ENCODE peak calls at places on chromosomes 6 and 20, in five cellular contexts. D, S, Y, B and F are unnamed samples.

GRCh38 chr6:113458368-113459010 is 398.7 kb upstream of the MARCKS start:
- DNase-seq in D (no peak), S (no peak), Y (no peak), B (no peak), F (no peak)

GRCh38 chr6:119119989-119120388 is 41.5 kb upstream of the FAM184A start:
- DNase-seq in D (no peak), S (no peak), Y (no peak), B (no peak), F (no peak)

GRCh38 chr6:108914235-108915022 is 66.2 kb downstream of the ARMC2 start:
- DNase-seq in D (peak), S (no peak), Y (no peak), B (peak), F (no peak)

GRCh38 chr20:24488800-24489175 is 19.4 kb downstream of the SYNDIG1 start:
- DNase-seq in D (no peak), S (no peak), Y (no peak), B (no peak), F (no peak)

GRCh38 chr6:22421187-22421586 is 124.4 kb upstream of the PRL start:
- DNase-seq in D (no peak), S (no peak), Y (no peak), B (no peak), F (no peak)

GRCh38 chr6:170207586-170207985 is 83.3 kb downstream of the DLL1 start:
- DNase-seq in D (no peak), S (no peak), Y (no peak), B (no peak), F (no peak)

GRCh38 chr6:328184-328670 is 35.9 kb downstream of the DUSP22 start:
- DNase-seq in D (no peak), S (no peak), Y (peak), B (no peak), F (no peak)

GRCh38 chr20:63980317-63980805 is 571 bp upstream of the PRPF6 start:
- DNase-seq in D (peak), S (no peak), Y (no peak), B (no peak), F (peak)

GRCh38 chr6:132962936-132963579 is 148.7 kb downstream of the RPS12 start:
- DNase-seq in D (peak), S (peak), Y (peak), B (peak), F (peak)

GRCh38 chr6:137805622-137806021 is 61.4 kb upstream of the TNFAIP3 start:
- DNase-seq in D (no peak), S (no peak), Y (no peak), B (no peak), F (no peak)

GRCh38 chr20:25226433-25227316 is 21.2 kb upstream of the PYGB start:
- DNase-seq in D (peak), S (no peak), Y (no peak), B (no peak), F (no peak)

GRCh38 chr6:138773177-138774091 is at the start of gene CCDC28A:
- DNase-seq in D (peak), S (peak), Y (peak), B (peak), F (peak)

GRCh38 chr6:116877743-116878142 is 701 bp downstream of the RFX6 start:
- DNase-seq in D (no peak), S (no peak), Y (no peak), B (no peak), F (no peak)

GRCh38 chr6:109768485-109768884 is 77.4 kb downstream of the FIG4 start:
- DNase-seq in D (no peak), S (no peak), Y (no peak), B (no peak), F (no peak)

GRCh38 chr20:19737025-19737424 is 21.0 kb upstream of the RIN2 start:
- DNase-seq in D (no peak), S (no peak), Y (peak), B (no peak), F (no peak)

GRCh38 chr6:50720623-50721022 is 7.3 kb downstream of the TFAP2D start:
- DNase-seq in D (no peak), S (no peak), Y (no peak), B (no peak), F (no peak)

GRCh38 chr20:22745194-22745500 is 160.8 kb upstream of the FOXA2 start:
- DNase-seq in D (no peak), S (no peak), Y (no peak), B (no peak), F (no peak)

GRCh38 chr20:37355252-37356180 is 9.6 kb downstream of the SRC start:
- DNase-seq in D (no peak), S (no peak), Y (peak), B (no peak), F (no peak)

GRCh38 chr6:124798942-124799496 is 163.2 kb upstream of the RNF217 start:
- DNase-seq in D (no peak), S (no peak), Y (no peak), B (no peak), F (no peak)

GRCh38 chr20:8094845-8095244 is 37.2 kb upstream of the PLCB1 start:
- DNase-seq in D (no peak), S (no peak), Y (no peak), B (no peak), F (no peak)

GRCh38 chr20:61964675-61965605 is 100.7 kb downstream of the TAF4 start:
- DNase-seq in D (no peak), S (no peak), Y (no peak), B (no peak), F (no peak)

GRCh38 chr6:148272084-148272483 is 70.6 kb upstream of the SASH1 start:
- DNase-seq in D (no peak), S (no peak), Y (no peak), B (no peak), F (no peak)

GRCh38 chr6:87572031-87572430 is 17.8 kb downstream of the RARS2 start:
- DNase-seq in D (no peak), S (no peak), Y (peak), B (no peak), F (no peak)

GRCh38 chr6:36147294-36147693 is 17.0 kb downstream of the MAPK13 start:
- DNase-seq in D (no peak), S (no peak), Y (peak), B (no peak), F (no peak)

GRCh38 chr20:42308980-42309524 is 690.9 kb upstream of the CHD6 start:
- DNase-seq in D (peak), S (no peak), Y (no peak), B (no peak), F (peak)

GRCh38 chr6:132322398-132322797 is 78.9 kb downstream of the MOXD1 start:
- DNase-seq in D (no peak), S (no peak), Y (no peak), B (no peak), F (no peak)

GRCh38 chr6:145339089-145339488 is 396.2 kb downstream of the EPM2A start:
- DNase-seq in D (peak), S (no peak), Y (no peak), B (no peak), F (peak)

GRCh38 chr6:113481441-113481840 is 375.7 kb upstream of the MARCKS start:
- DNase-seq in D (no peak), S (no peak), Y (no peak), B (no peak), F (no peak)

GRCh38 chr20:50852085-50852484 is 57.2 kb downstream of the BCAS4 start:
- DNase-seq in D (no peak), S (no peak), Y (no peak), B (no peak), F (no peak)

GRCh38 chr20:33490023-33490933 is at the start of gene CBFA2T2:
- DNase-seq in D (peak), S (peak), Y (peak), B (no peak), F (peak)

GRCh38 chr6:142945071-142945445 is at the start of gene HIVEP2:
- DNase-seq in D (peak), S (peak), Y (peak), B (peak), F (peak)

GRCh38 chr6:87682310-87682709 is 19.7 kb downstream of the AKIRIN2 start:
- DNase-seq in D (no peak), S (no peak), Y (no peak), B (no peak), F (no peak)

GRCh38 chr6:99522531-99522930 is 7.3 kb upstream of the USP45 start:
- DNase-seq in D (no peak), S (no peak), Y (no peak), B (no peak), F (no peak)